ENCODE peak calls at places on chromosome 11, in nine cellular contexts. B is GF-D8; F is GM12865; T is AG08395; M is activated CD8-positive, alpha-beta memory T cell treated with anti-CD3 and anti-CD28 coated beads, Interleukin-2, amount 50 U/mL, for 4 hours; Q is KG1; K is stimulated activated CD4-positive, alpha-beta T cell treated with anti-CD3 and anti-CD28 coated beads, Interleukin-1b, Interleukin-23, amount 100 ng/mL, for 1 hour; V is activated gamma-delta T cell; H is brain microvascular endothelial cell. O is an unnamed sample.

GRCh38 chr11:31995525-31996123 is 95.2 kb upstream of the RCN1 start:
- DNase-seq in B (no peak), F (peak; percentile 75), T (no peak), M (no peak), Q (no peak), K (no peak), V (no peak), H (no peak), O (no peak)

GRCh38 chr11:2092956-2093412 is 46.2 kb downstream of the IGF2 start:
- DNase-seq in B (no peak), F (no peak), T (peak; percentile 38), M (peak; percentile 43), Q (no peak), K (peak; percentile 47), V (no peak), H (peak; percentile 22), O (no peak)

GRCh38 chr11:125123947-125124633 is 12.7 kb upstream of the TMEM218 start:
- DNase-seq in B (peak; percentile 57), F (peak; percentile 76), T (peak; percentile 40), M (peak; percentile 36), Q (no peak), K (no peak), V (no peak), H (peak; percentile 35), O (no peak)

GRCh38 chr11:10304495-10305261 is at the start of gene ADM:
- DNase-seq in B (no peak), F (peak; percentile 58), T (peak; percentile 94), M (peak; percentile 30), Q (peak; percentile 48), K (no peak), V (peak; percentile 17), H (peak; percentile 92), O (no peak)

GRCh38 chr11:44339530-44339883 is 29.6 kb upstream of the ALX4 start:
- DNase-seq in B (no peak), F (no peak), T (no peak), M (no peak), Q (no peak), K (no peak), V (no peak), H (no peak), O (no peak)

GRCh38 chr11:20627026-20627425 is 27.6 kb downstream of the SLC6A5 start:
- DNase-seq in B (no peak), F (no peak), T (no peak), M (no peak), Q (no peak), K (no peak), V (no peak), H (no peak), O (no peak)

GRCh38 chr11:121716060-121716459 is 263.3 kb upstream of the SORL1-AS1 start:
- DNase-seq in B (no peak), F (no peak), T (no peak), M (no peak), Q (no peak), K (no peak), V (no peak), H (peak; percentile 8), O (no peak)

GRCh38 chr11:11978792-11979486 is 29.5 kb downstream of the DKK3 start:
- DNase-seq in B (no peak), F (no peak), T (no peak), M (no peak), Q (no peak), K (no peak), V (no peak), H (peak; percentile 67), O (no peak)

GRCh38 chr11:122656631-122657101 is 1.1 kb downstream of the UBASH3B start:
- DNase-seq in B (peak; percentile 74), F (peak; percentile 4), T (peak; percentile 20), M (peak; percentile 43), Q (no peak), K (no peak), V (no peak), H (no peak), O (no peak)

GRCh38 chr11:17473071-17473744 is 3.4 kb downstream of the ABCC8 start:
- DNase-seq in B (no peak), F (no peak), T (no peak), M (no peak), Q (no peak), K (no peak), V (no peak), H (peak; percentile 7), O (no peak)

GRCh38 chr11:126370016-126370415 is 14.5 kb downstream of the ST3GAL4 start:
- DNase-seq in B (no peak), F (no peak), T (no peak), M (no peak), Q (no peak), K (no peak), V (no peak), H (no peak), O (no peak)

GRCh38 chr11:1167256-1167655 is 9.5 kb downstream of the MUC5AC start:
- DNase-seq in B (no peak), F (no peak), T (no peak), M (no peak), Q (no peak), K (no peak), V (no peak), H (no peak), O (no peak)

GRCh38 chr11:70423523-70424505 is 25.5 kb downstream of the CTTN start:
- DNase-seq in B (peak; percentile 78), F (peak; percentile 89), T (peak; percentile 87), M (no peak), Q (peak; percentile 76), K (no peak), V (no peak), H (peak; percentile 94), O (no peak)

GRCh38 chr11:102073253-102073652 is 26.0 kb downstream of the CFAP300 start:
- DNase-seq in B (no peak), F (no peak), T (no peak), M (no peak), Q (no peak), K (no peak), V (no peak), H (no peak), O (no peak)

GRCh38 chr11:128515086-128515485 is 72.3 kb downstream of the ETS1 start:
- DNase-seq in B (no peak), F (no peak), T (no peak), M (no peak), Q (no peak), K (no peak), V (no peak), H (no peak), O (no peak)

GRCh38 chr11:76120513-76121081 is 85.7 kb downstream of the WNT11 start:
- DNase-seq in B (no peak), F (no peak), T (no peak), M (no peak), Q (no peak), K (no peak), V (no peak), H (peak; percentile 7), O (no peak)

GRCh38 chr11:6719588-6719987 is 36.4 kb upstream of the MRPL17 start:
- DNase-seq in B (no peak), F (no peak), T (no peak), M (no peak), Q (no peak), K (no peak), V (no peak), H (no peak), O (no peak)

GRCh38 chr11:134880788-134881187 is 468.7 kb upstream of the B3GAT1 start:
- DNase-seq in B (no peak), F (no peak), T (no peak), M (no peak), Q (no peak), K (no peak), V (no peak), H (no peak), O (no peak)

GRCh38 chr11:114166897-114167323 is 107.4 kb downstream of the ZBTB16 start:
- DNase-seq in B (peak; percentile 59), F (no peak), T (peak; percentile 82), M (no peak), Q (peak; percentile 47), K (no peak), V (no peak), H (peak; percentile 72), O (no peak)

O was measured in cortex of kidney.